ENCODE peak calls at places on chromosomes 11 and 22, in eight cellular contexts. V, W, Z, P, T, B, S and E are unnamed samples.

GRCh38 chr11:12531681-12532080 is 142.5 kb upstream of the TEAD1 start:
- DNase-seq in B (no peak), S (peak; percentile 46), Z (no peak), W (no peak), T (no peak), V (peak; percentile 71), P (no peak), E (no peak)

GRCh38 chr22:40533712-40534378 is 102.7 kb downstream of the MRTFA start:
- DNase-seq in T (no peak), V (peak; percentile 85), Z (no peak), W (no peak), S (peak; percentile 81), P (no peak), B (peak; percentile 87), E (no peak)

GRCh38 chr11:2525166-2525861 is 80.5 kb downstream of the KCNQ1 start:
- DNase-seq in Z (no peak), T (peak; percentile 11), P (no peak), V (no peak), B (no peak), S (no peak), W (peak; percentile 42), E (peak; percentile 3)

GRCh38 chr11:96322775-96323642 is 20.0 kb downstream of the MAML2 start:
- DNase-seq in T (no peak), W (no peak), P (no peak), S (no peak), B (no peak), Z (no peak), V (no peak), E (no peak)

GRCh38 chr22:37178350-37179125 is 9.5 kb downstream of the C1QTNF6 start:
- DNase-seq in Z (peak; percentile 87), T (no peak), W (peak; percentile 49), S (peak; percentile 71), B (peak; percentile 76), V (peak; percentile 20), P (no peak), E (no peak)

GRCh38 chr11:18768472-18768901 is 23.1 kb downstream of the PTPN5 start:
- DNase-seq in S (no peak), B (no peak), P (no peak), W (no peak), Z (no peak), V (no peak), T (no peak), E (no peak)

GRCh38 chr11:111372538-111372937 is 6.5 kb downstream of the POU2AF1 start:
- DNase-seq in P (no peak), V (no peak), W (no peak), S (no peak), T (no peak), Z (no peak), B (no peak), E (no peak)

GRCh38 chr22:40605676-40606250 is 30.8 kb downstream of the MRTFA start:
- DNase-seq in Z (no peak), P (no peak), V (no peak), T (no peak), B (no peak), S (peak; percentile 30), W (no peak), E (no peak)

GRCh38 chr11:62324738-62325556 is 12.3 kb upstream of the ASRGL1 start:
- DNase-seq in P (peak; percentile 19), B (peak; percentile 24), S (peak; percentile 76), W (no peak), V (peak; percentile 54), Z (no peak), T (no peak), E (peak; percentile 87)

GRCh38 chr11:123799438-123799837 is 6.7 kb downstream of the OR6M1 start:
- DNase-seq in V (no peak), W (no peak), B (no peak), S (no peak), P (no peak), Z (no peak), T (no peak), E (no peak)

GRCh38 chr11:108224908-108225786 is 2.3 kb downstream of the ATM start:
- DNase-seq in V (no peak), Z (no peak), S (no peak), P (no peak), T (no peak), W (no peak), B (no peak), E (no peak)

GRCh38 chr11:117879516-117880480 is 3.3 kb upstream of the FXYD6 start:
- DNase-seq in T (no peak), W (no peak), B (no peak), V (no peak), S (no peak), P (no peak), Z (no peak), E (no peak)

GRCh38 chr11:64233913-64234839 is at the start of gene VEGFB:
- DNase-seq in V (no peak), W (peak; percentile 79), P (no peak), B (peak; percentile 58), S (no peak), Z (no peak), T (peak; percentile 71), E (no peak)

GRCh38 chr11:64237484-64237951 is 3.1 kb downstream of the VEGFB start:
- DNase-seq in V (no peak), W (peak; percentile 48), B (no peak), Z (no peak), P (no peak), T (peak; percentile 20), S (no peak), E (no peak)

GRCh38 chr11:64232182-64233018 is 2.0 kb upstream of the VEGFB start:
- DNase-seq in W (peak; percentile 54), P (no peak), V (no peak), T (peak; percentile 21), Z (no peak), B (no peak), S (no peak), E (no peak)

GRCh38 chr11:64235427-64236161 is 1.2 kb downstream of the VEGFB start:
- DNase-seq in S (no peak), Z (no peak), V (no peak), T (peak; percentile 22), P (no peak), W (peak; percentile 58), B (no peak), E (no peak)

DNA sequence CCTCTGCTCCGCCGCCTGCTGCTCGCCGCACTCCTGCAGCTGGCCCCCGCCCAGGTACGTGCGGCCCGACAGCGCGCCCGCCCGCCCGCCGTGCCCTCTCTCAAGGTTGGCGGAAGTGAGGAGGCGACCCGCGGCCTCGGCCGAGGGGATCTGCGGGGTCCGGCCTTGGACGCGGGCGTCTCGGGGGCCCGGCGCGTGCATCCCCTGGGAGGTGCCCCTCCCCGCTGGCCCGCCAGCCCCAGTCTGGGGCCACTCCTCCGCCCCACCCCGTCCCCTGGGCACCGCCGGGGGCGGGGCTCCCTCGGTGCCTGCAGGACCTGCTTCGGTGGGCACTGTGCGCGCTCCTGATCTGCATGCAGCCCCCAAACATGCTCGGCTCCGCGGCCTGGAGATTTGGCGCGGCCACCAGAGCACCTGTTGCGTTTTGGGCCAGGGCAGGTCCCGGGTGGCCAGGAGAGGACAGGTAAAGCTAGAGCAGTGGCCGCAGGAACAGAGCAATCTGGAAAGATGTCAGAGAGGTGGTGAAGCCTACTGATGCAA is 526 bp downstream of the VEGFB start:
- DNase-seq in B (peak; percentile 34), W (peak; percentile 71), S (no peak), V (no peak), Z (no peak), T (peak; percentile 42), P (no peak), E (no peak)
- TF ChIP-seq CTCF in B (no peak), W (no peak), S (no peak), V (no peak), Z (no peak), T (no peak), P (no peak), E (no peak)

DNA sequence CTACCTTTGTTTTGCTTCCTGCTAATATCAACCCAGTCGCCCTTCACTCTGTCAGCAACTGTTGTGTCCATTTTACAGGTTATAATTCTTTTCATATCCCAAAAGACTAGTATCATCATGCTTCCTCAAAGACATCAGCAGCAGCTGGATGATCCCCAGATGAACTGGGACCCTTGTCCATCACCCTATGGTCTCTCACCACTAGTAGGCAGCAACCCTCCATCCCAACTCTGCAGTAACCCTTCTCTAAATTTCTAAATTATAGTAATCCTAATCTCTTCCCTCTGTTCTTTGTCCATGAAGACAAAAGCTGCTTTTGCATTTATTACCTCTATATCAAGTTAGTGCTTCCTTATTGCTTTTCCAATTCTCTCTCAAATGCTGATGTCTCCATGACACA is 1025.8 kb downstream of the FAM181B start:
- DNase-seq in P (no peak), W (no peak), Z (no peak), T (no peak), S (no peak), V (no peak), B (no peak), E (no peak)
- TF ChIP-seq CTCF in P (no peak), W (no peak), Z (peak; percentile 14), T (no peak), S (peak; percentile 8), V (peak; percentile 20), B (no peak), E (peak; percentile 35)

GRCh38 chr11:64713031-64713780 is 9.8 kb downstream of the NRXN2 start:
- DNase-seq in P (no peak), T (no peak), B (no peak), W (no peak), V (peak; percentile 21), Z (no peak), S (peak; percentile 13), E (peak; percentile 50)
- TF ChIP-seq CTCF in P (no peak), T (no peak), B (no peak), W (no peak), V (no peak), Z (no peak), S (no peak), E (no peak)

DNA sequence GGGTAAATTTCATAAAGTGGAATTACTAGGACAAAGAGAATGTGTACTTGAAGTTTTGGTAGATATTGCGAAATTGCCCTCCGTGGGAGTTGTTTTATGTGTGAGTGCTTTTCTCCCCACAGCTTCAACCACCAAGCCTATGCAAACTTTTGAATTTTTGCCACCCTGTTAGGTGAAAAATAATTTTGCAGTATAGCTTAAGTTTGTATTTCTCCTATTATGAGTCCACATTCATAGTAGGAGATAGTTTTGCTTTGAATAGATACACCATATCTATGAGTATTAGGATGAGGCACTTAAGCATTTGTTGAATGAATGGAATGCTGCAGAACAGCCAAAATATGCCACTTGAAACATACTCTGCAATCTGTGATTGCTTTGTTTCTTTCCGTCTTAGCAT is 43.6 kb downstream of the UVRAG start:
- DNase-seq in Z (no peak), B (peak; percentile 23), V (peak; percentile 50), T (no peak), S (peak; percentile 71), P (no peak), W (no peak), E (no peak)
- TF ChIP-seq CTCF in Z (no peak), B (no peak), V (no peak), T (no peak), S (no peak), P (no peak), W (no peak), E (no peak)